ENCODE peak calls at places on chromosome 17, in four cellular contexts. Y is RCC 7860, T is mammary epithelial cell, R is endothelial cell of umbilical vein. I is an unnamed sample.

GRCh38 chr17:9647014-9647413 is 1.7 kb downstream of the USP43 start:
- DNase-seq in Y (peak), T (peak), R (no peak), I (no peak)

GRCh38 chr17:76727745-76728456 is 1.3 kb downstream of the METTL23 start:
- DNase-seq in Y (no peak), T (no peak), R (peak), I (no peak)

GRCh38 chr17:77365584-77366186 is 224.9 kb downstream of the SEC14L1 start:
- DNase-seq in Y (peak), T (peak), R (peak), I (no peak)

GRCh38 chr17:9342225-9342624 is 233.4 kb downstream of the STX8 start:
- DNase-seq in Y (no peak), T (no peak), R (no peak), I (no peak)

GRCh38 chr17:47742319-47743181 is 9.5 kb downstream of the TBX21 start:
- DNase-seq in Y (no peak), T (no peak), R (no peak), I (no peak)

GRCh38 chr17:40922239-40922638 is 15.2 kb downstream of the KRT23 start:
- DNase-seq in Y (peak), T (peak), R (peak), I (no peak)

GRCh38 chr17:4858880-4859260 is 25.7 kb downstream of the MINK1 start:
- DNase-seq in Y (peak), T (peak), R (peak), I (no peak)

GRCh38 chr17:62790554-62790953 is 17.6 kb downstream of the MARCHF10 start:
- DNase-seq in Y (peak), T (peak), R (no peak), I (no peak)

GRCh38 chr17:34581446-34582184 is 2.2 kb downstream of the TMEM132E start:
- DNase-seq in Y (no peak), T (no peak), R (no peak), I (no peak)

GRCh38 chr17:40311575-40311974 is 2.6 kb downstream of the RARA start:
- DNase-seq in Y (no peak), T (peak), R (no peak), I (no peak)

GRCh38 chr17:62671553-62671952 is 44.1 kb downstream of the MRC2 start:
- DNase-seq in Y (no peak), T (peak), R (no peak), I (no peak)

GRCh38 chr17:38908676-38909181 is 16.7 kb upstream of the LASP1NB start:
- DNase-seq in Y (no peak), T (peak), R (peak), I (no peak)

GRCh38 chr17:76452102-76452645 is 778 bp downstream of the UBE2O start:
- DNase-seq in Y (no peak), T (no peak), R (no peak), I (no peak)

GRCh38 chr17:4808378-4808767 is 1.4 kb downstream of the PLD2 start:
- DNase-seq in Y (no peak), T (no peak), R (no peak), I (no peak)

GRCh38 chr17:81254955-81255717 is 16.0 kb downstream of the NDUFAF8 start:
- DNase-seq in Y (no peak), T (no peak), R (peak), I (no peak)

GRCh38 chr17:63966646-63967265 is 6.0 kb downstream of the SCN4A start:
- DNase-seq in Y (no peak), T (no peak), R (no peak), I (no peak)

GRCh38 chr17:71472809-71473789 is 647.7 kb upstream of the SOX9 start:
- DNase-seq in Y (peak), T (peak), R (no peak), I (no peak)

GRCh38 chr17:42133461-42134041 is 10.9 kb downstream of the HSPB9 start:
- DNase-seq in Y (peak), T (peak), R (no peak), I (no peak)

GRCh38 chr17:44907696-44908470 is 7.4 kb downstream of the GFAP start:
- DNase-seq in Y (no peak), T (no peak), R (no peak), I (no peak)

GRCh38 chr17:6388416-6388815 is 46.5 kb downstream of the AIPL1 start:
- DNase-seq in Y (no peak), T (no peak), R (no peak), I (no peak)